ENCODE peak calls at places on chromosome 19, in six cellular contexts. One of them, this sample, is unnamed.

GRCh38 chr19:29953352-29954247 is 11.6 kb downstream of the URI1 start:
- DNase-seq in fibroblast of pulmonary artery: peak; percentile 41
- DNase-seq in brain microvascular endothelial cell: no peak
- DNase-seq in HL-60: no peak
- DNase-seq in left lung: no peak
- DNase-seq in tibial artery: no peak
- DNase-seq in this sample: no peak

GRCh38 chr19:41612483-41612882 is 14.4 kb downstream of the CEACAM4 start:
- DNase-seq in fibroblast of pulmonary artery: no peak
- DNase-seq in brain microvascular endothelial cell: no peak
- DNase-seq in HL-60: peak; percentile 73
- DNase-seq in left lung: no peak
- DNase-seq in tibial artery: no peak
- DNase-seq in this sample: no peak

GRCh38 chr19:16942583-16942982 is 53.8 kb downstream of the F2RL3 start:
- DNase-seq in fibroblast of pulmonary artery: no peak
- DNase-seq in brain microvascular endothelial cell: no peak
- DNase-seq in HL-60: no peak
- DNase-seq in left lung: no peak
- DNase-seq in tibial artery: no peak
- DNase-seq in this sample: no peak

GRCh38 chr19:38850976-38851621 is 1.3 kb upstream of the HNRNPL start:
- DNase-seq in fibroblast of pulmonary artery: no peak
- DNase-seq in brain microvascular endothelial cell: no peak
- DNase-seq in HL-60: no peak
- DNase-seq in left lung: peak; percentile 83
- DNase-seq in tibial artery: no peak
- DNase-seq in this sample: no peak

GRCh38 chr19:46081928-46082727 is 41.3 kb upstream of the IGFL4 start:
- DNase-seq in fibroblast of pulmonary artery: peak; percentile 79
- DNase-seq in brain microvascular endothelial cell: peak; percentile 46
- DNase-seq in HL-60: peak; percentile 33
- DNase-seq in left lung: no peak
- DNase-seq in tibial artery: no peak
- DNase-seq in this sample: peak; percentile 55

GRCh38 chr19:34325961-34326360 is 39.0 kb upstream of the GPI start:
- DNase-seq in fibroblast of pulmonary artery: no peak
- DNase-seq in brain microvascular endothelial cell: no peak
- DNase-seq in HL-60: no peak
- DNase-seq in left lung: no peak
- DNase-seq in tibial artery: no peak
- DNase-seq in this sample: no peak

GRCh38 chr19:19356901-19357566 is 36.4 kb downstream of the MAU2 start:
- DNase-seq in fibroblast of pulmonary artery: no peak
- DNase-seq in brain microvascular endothelial cell: no peak
- DNase-seq in HL-60: no peak
- DNase-seq in left lung: no peak
- DNase-seq in tibial artery: no peak
- DNase-seq in this sample: no peak

GRCh38 chr19:34985249-34986022 is 14.7 kb upstream of the GRAMD1A start:
- DNase-seq in fibroblast of pulmonary artery: peak; percentile 81
- DNase-seq in brain microvascular endothelial cell: no peak
- DNase-seq in HL-60: no peak
- DNase-seq in left lung: no peak
- DNase-seq in tibial artery: peak; percentile 54
- DNase-seq in this sample: peak; percentile 22

GRCh38 chr19:56838930-56839664 is 1.4 kb downstream of the PEG3 start:
- DNase-seq in fibroblast of pulmonary artery: peak; percentile 77
- DNase-seq in brain microvascular endothelial cell: peak; percentile 77
- DNase-seq in HL-60: peak; percentile 91
- DNase-seq in left lung: peak; percentile 92
- DNase-seq in tibial artery: peak; percentile 100
- DNase-seq in this sample: peak; percentile 41

GRCh38 chr19:31354919-31355318 is 5.7 kb upstream of the TSHZ3 start:
- DNase-seq in fibroblast of pulmonary artery: no peak
- DNase-seq in brain microvascular endothelial cell: no peak
- DNase-seq in HL-60: no peak
- DNase-seq in left lung: no peak
- DNase-seq in tibial artery: no peak
- DNase-seq in this sample: no peak

GRCh38 chr19:31073485-31074221 is 275.6 kb downstream of the TSHZ3 start:
- DNase-seq in fibroblast of pulmonary artery: no peak
- DNase-seq in brain microvascular endothelial cell: no peak
- DNase-seq in HL-60: no peak
- DNase-seq in left lung: no peak
- DNase-seq in tibial artery: no peak
- DNase-seq in this sample: no peak

GRCh38 chr19:54461201-54462071 is 2.1 kb downstream of the LENG9 start:
- DNase-seq in fibroblast of pulmonary artery: peak; percentile 57
- DNase-seq in brain microvascular endothelial cell: no peak
- DNase-seq in HL-60: no peak
- DNase-seq in left lung: peak; percentile 81
- DNase-seq in tibial artery: no peak
- DNase-seq in this sample: no peak

GRCh38 chr19:10891360-10892108 is 20.2 kb downstream of the CARM1 start:
- DNase-seq in fibroblast of pulmonary artery: no peak
- DNase-seq in brain microvascular endothelial cell: no peak
- DNase-seq in HL-60: no peak
- DNase-seq in left lung: no peak
- DNase-seq in tibial artery: no peak
- DNase-seq in this sample: peak; percentile 92

GRCh38 chr19:39154626-39155100 is 29.1 kb downstream of the PAK4 start:
- DNase-seq in fibroblast of pulmonary artery: no peak
- DNase-seq in brain microvascular endothelial cell: no peak
- DNase-seq in HL-60: no peak
- DNase-seq in left lung: peak; percentile 41
- DNase-seq in tibial artery: no peak
- DNase-seq in this sample: peak; percentile 74

GRCh38 chr19:42281175-42282035 is 12.4 kb downstream of the CIC start:
- DNase-seq in fibroblast of pulmonary artery: peak; percentile 61
- DNase-seq in brain microvascular endothelial cell: no peak
- DNase-seq in HL-60: no peak
- DNase-seq in left lung: no peak
- DNase-seq in tibial artery: peak; percentile 75
- DNase-seq in this sample: peak; percentile 59

GRCh38 chr19:5863030-5863665 is 7.2 kb downstream of the FUT5 start:
- DNase-seq in fibroblast of pulmonary artery: no peak
- DNase-seq in brain microvascular endothelial cell: no peak
- DNase-seq in HL-60: no peak
- DNase-seq in left lung: no peak
- DNase-seq in tibial artery: no peak
- DNase-seq in this sample: no peak

GRCh38 chr19:18940791-18941627 is at the start of gene HOMER3:
- DNase-seq in fibroblast of pulmonary artery: peak; percentile 56
- DNase-seq in brain microvascular endothelial cell: peak; percentile 29
- DNase-seq in HL-60: no peak
- DNase-seq in left lung: peak; percentile 97
- DNase-seq in tibial artery: peak; percentile 74
- DNase-seq in this sample: no peak

GRCh38 chr19:18379803-18380747 is 5.9 kb upstream of the GDF15 start:
- DNase-seq in fibroblast of pulmonary artery: peak; percentile 85
- DNase-seq in brain microvascular endothelial cell: peak; percentile 43
- DNase-seq in HL-60: no peak
- DNase-seq in left lung: peak; percentile 86
- DNase-seq in tibial artery: peak; percentile 96
- DNase-seq in this sample: peak; percentile 68

GRCh38 chr19:17835182-17836006 is 12.4 kb downstream of the JAK3 start:
- DNase-seq in fibroblast of pulmonary artery: peak; percentile 14
- DNase-seq in brain microvascular endothelial cell: no peak
- DNase-seq in HL-60: no peak
- DNase-seq in left lung: no peak
- DNase-seq in tibial artery: no peak
- DNase-seq in this sample: no peak

GRCh38 chr19:15196683-15197005 is 4.2 kb downstream of the NOTCH3 start:
- DNase-seq in fibroblast of pulmonary artery: no peak
- DNase-seq in brain microvascular endothelial cell: no peak
- DNase-seq in HL-60: no peak
- DNase-seq in left lung: no peak
- DNase-seq in tibial artery: no peak
- DNase-seq in this sample: no peak

GRCh38 chr19:15197275-15198005 is 3.4 kb downstream of the NOTCH3 start:
- DNase-seq in fibroblast of pulmonary artery: peak; percentile 39
- DNase-seq in brain microvascular endothelial cell: no peak
- DNase-seq in HL-60: peak; percentile 55
- DNase-seq in left lung: no peak
- DNase-seq in tibial artery: no peak
- DNase-seq in this sample: no peak

GRCh38 chr19:15195381-15195964 is 5.3 kb downstream of the NOTCH3 start:
- DNase-seq in fibroblast of pulmonary artery: peak; percentile 56
- DNase-seq in brain microvascular endothelial cell: peak; percentile 79
- DNase-seq in HL-60: no peak
- DNase-seq in left lung: peak; percentile 84
- DNase-seq in tibial artery: peak; percentile 74
- DNase-seq in this sample: peak; percentile 84

GRCh38 chr19:15194938-15195337 is 5.9 kb downstream of the NOTCH3 start:
- DNase-seq in fibroblast of pulmonary artery: peak; percentile 56
- DNase-seq in brain microvascular endothelial cell: peak; percentile 85
- DNase-seq in HL-60: no peak
- DNase-seq in left lung: no peak
- DNase-seq in tibial artery: peak; percentile 50
- DNase-seq in this sample: peak; percentile 61

DNA sequence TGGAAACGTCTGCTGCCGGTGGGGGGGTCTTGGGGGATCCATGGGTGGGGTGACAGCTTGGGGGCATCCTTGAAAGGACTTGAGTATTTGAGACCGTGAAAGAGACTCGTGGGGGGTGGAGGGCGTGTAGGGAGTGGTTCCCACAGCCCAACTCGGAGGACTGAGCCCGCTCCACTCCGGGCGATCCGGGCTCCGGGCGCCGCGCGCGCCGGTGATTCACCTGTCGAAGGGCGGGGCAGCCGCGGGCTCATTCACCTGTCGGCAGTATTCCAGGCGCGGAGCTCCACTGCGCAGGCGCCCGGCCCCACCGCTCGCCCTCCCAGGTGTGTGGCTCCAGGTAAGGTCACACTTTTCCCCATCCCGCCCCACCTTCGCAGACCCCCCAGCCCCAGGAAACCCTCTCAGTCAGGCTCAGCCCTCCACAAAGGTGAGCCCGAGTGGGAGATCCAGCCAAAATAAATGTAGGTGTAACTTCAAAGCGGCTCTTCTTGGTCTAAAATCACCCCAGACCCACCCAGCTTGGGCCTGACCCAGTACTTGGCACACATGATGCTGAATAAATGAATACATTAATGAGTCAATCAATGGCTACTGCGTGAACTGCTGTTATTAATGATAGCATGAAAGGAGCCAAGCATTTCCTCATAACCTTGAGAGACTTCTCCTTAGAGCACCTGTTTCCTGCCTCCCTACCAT is 4.7 kb downstream of the NOTCH3 start:
- DNase-seq in fibroblast of pulmonary artery: no peak
- DNase-seq in brain microvascular endothelial cell: peak; percentile 20
- DNase-seq in HL-60: no peak
- DNase-seq in left lung: peak; percentile 92
- DNase-seq in tibial artery: no peak
- DNase-seq in this sample: peak; percentile 79
- H3K4me3 ChIP-seq in fibroblast of pulmonary artery: no peak overlapping the region
- H3K4me3 ChIP-seq in brain microvascular endothelial cell: peak overlapping the region; percentile 44
- H3K4me3 ChIP-seq in HL-60: no peak overlapping the region
- H3K4me3 ChIP-seq in left lung: no peak overlapping the region
- H3K4me3 ChIP-seq in tibial artery: peak overlapping the region; percentile 48
- H3K4me3 ChIP-seq in this sample: peak overlapping the region; percentile 35

GRCh38 chr19:50498219-50499056 is 12.6 kb downstream of the JOSD2 start:
- DNase-seq in fibroblast of pulmonary artery: no peak
- DNase-seq in brain microvascular endothelial cell: no peak
- DNase-seq in HL-60: no peak
- DNase-seq in left lung: no peak
- DNase-seq in tibial artery: no peak
- DNase-seq in this sample: no peak

GRCh38 chr19:50501186-50501567 is 9.8 kb downstream of the JOSD2 start:
- DNase-seq in fibroblast of pulmonary artery: no peak
- DNase-seq in brain microvascular endothelial cell: no peak
- DNase-seq in HL-60: no peak
- DNase-seq in left lung: peak; percentile 73
- DNase-seq in tibial artery: no peak
- DNase-seq in this sample: no peak

GRCh38 chr19:50500753-50501151 is 10.2 kb downstream of the JOSD2 start:
- DNase-seq in fibroblast of pulmonary artery: no peak
- DNase-seq in brain microvascular endothelial cell: no peak
- DNase-seq in HL-60: no peak
- DNase-seq in left lung: peak; percentile 69
- DNase-seq in tibial artery: no peak
- DNase-seq in this sample: no peak

GRCh38 chr19:50501568-50502475 is 9.2 kb downstream of the JOSD2 start:
- DNase-seq in fibroblast of pulmonary artery: no peak
- DNase-seq in brain microvascular endothelial cell: no peak
- DNase-seq in HL-60: no peak
- DNase-seq in left lung: peak; percentile 70
- DNase-seq in tibial artery: no peak
- DNase-seq in this sample: no peak

GRCh38 chr19:50500060-50500752 is 10.8 kb downstream of the JOSD2 start:
- DNase-seq in fibroblast of pulmonary artery: no peak
- DNase-seq in brain microvascular endothelial cell: no peak
- DNase-seq in HL-60: no peak
- DNase-seq in left lung: peak; percentile 62
- DNase-seq in tibial artery: no peak
- DNase-seq in this sample: no peak
- H3K4me3 ChIP-seq in fibroblast of pulmonary artery: no peak overlapping the region
- H3K4me3 ChIP-seq in brain microvascular endothelial cell: no peak overlapping the region
- H3K4me3 ChIP-seq in HL-60: no peak overlapping the region
- H3K4me3 ChIP-seq in left lung: no peak overlapping the region
- H3K4me3 ChIP-seq in tibial artery: no peak overlapping the region
- H3K4me3 ChIP-seq in this sample: no peak overlapping the region

DNA sequence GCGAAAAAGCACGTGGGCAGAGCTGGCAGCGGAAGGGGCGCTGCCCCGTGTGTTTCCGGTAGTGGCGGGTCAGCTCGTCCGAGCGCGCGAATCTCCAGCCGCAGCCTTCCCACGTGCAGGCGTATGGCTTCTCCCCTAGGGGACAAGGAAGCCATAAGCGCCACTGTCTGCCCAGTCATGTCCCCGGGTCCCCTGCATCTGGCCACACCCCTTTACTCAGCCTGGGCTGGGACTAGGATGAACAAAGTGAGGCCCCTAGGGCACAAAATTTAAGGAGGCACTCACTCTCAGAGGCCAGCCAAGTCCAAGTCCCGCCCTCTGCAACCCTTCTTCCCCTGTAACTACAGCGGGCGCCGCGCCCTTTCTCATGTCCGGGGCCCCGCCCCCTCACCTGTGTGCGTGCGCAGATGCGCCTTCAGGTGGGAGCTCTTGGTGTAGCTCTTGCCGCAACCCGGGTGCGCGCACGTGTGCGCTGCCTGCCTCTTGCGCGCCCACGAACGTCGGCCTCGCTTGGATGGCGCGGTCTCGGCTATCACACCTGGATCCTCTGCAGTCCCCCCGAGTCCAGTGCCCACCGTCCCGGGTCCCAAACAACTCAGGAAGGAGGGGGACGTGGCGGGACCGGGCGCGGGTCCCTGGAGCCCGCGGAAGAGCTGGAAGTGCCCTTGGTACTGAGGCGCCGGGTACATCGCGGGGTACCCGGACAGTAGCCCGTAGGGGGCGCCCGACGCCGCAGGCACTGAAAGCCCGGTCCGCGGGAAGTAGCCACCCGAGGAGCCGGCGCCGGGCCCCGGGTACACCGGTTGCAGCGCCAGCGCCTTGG is 1.9 kb downstream of the KLF1 start:
- DNase-seq in fibroblast of pulmonary artery: peak; percentile 60
- DNase-seq in brain microvascular endothelial cell: peak; percentile 18
- DNase-seq in HL-60: peak; percentile 96
- DNase-seq in left lung: peak; percentile 97
- DNase-seq in tibial artery: no peak
- DNase-seq in this sample: peak; percentile 72
- H3K4me3 ChIP-seq in fibroblast of pulmonary artery: peak overlapping the region; percentile 27
- H3K4me3 ChIP-seq in brain microvascular endothelial cell: peak overlapping the region; percentile 9
- H3K4me3 ChIP-seq in HL-60: peak overlapping the region; percentile 45
- H3K4me3 ChIP-seq in left lung: peak overlapping the region; percentile 33
- H3K4me3 ChIP-seq in tibial artery: peak overlapping the region; percentile 27
- H3K4me3 ChIP-seq in this sample: peak overlapping the region; percentile 1

GRCh38 chr19:1027020-1027952 is 878 bp downstream of the CNN2 start:
- DNase-seq in fibroblast of pulmonary artery: peak; percentile 45
- DNase-seq in brain microvascular endothelial cell: no peak
- DNase-seq in HL-60: no peak
- DNase-seq in left lung: peak; percentile 80
- DNase-seq in tibial artery: no peak
- DNase-seq in this sample: peak; percentile 16
- H3K4me3 ChIP-seq in fibroblast of pulmonary artery: peak overlapping the region; percentile 99
- H3K4me3 ChIP-seq in brain microvascular endothelial cell: peak overlapping the region; percentile 96
- H3K4me3 ChIP-seq in HL-60: peak overlapping the region; percentile 75
- H3K4me3 ChIP-seq in left lung: peak overlapping the region; percentile 97
- H3K4me3 ChIP-seq in tibial artery: peak overlapping the region; percentile 94
- H3K4me3 ChIP-seq in this sample: peak overlapping the region; percentile 96